ENCODE peak calls at places on chromosomes 16 and 17, in four cellular contexts. F is H1, E is K562, Z is HepG2. Q is an unnamed sample. For H3K4me1, the result is how much of the 10 kb centered on the place peaks cover.

GRCh38 chr16:66382171-66382965 is 15.9 kb downstream of the CDH5 start:
- DNase-seq in F (no peak), E (no peak), Z (no peak), Q (no peak)

GRCh38 chr17:50532452-50533024 is at the start of gene EPN3:
- DNase-seq in F (peak), E (no peak), Z (no peak), Q (peak)

GRCh38 chr17:12983986-12984932 is 33.6 kb downstream of the ELAC2 start:
- DNase-seq in F (no peak), E (no peak), Z (no peak), Q (no peak)

GRCh38 chr17:321386-321941 is 31.1 kb downstream of the RPH3AL start:
- DNase-seq in F (no peak), E (no peak), Z (no peak), Q (no peak)

GRCh38 chr16:84294196-84295142 is at the start of gene WFDC1:
- DNase-seq in F (peak), E (no peak), Z (no peak), Q (peak)

GRCh38 chr16:67013823-67014640 is 14.9 kb upstream of the CBFB start:
- DNase-seq in F (peak), E (peak), Z (peak), Q (peak)

GRCh38 chr17:69417545-69418483 is 3.3 kb downstream of the MAP2K6 start:
- DNase-seq in F (no peak), E (no peak), Z (no peak), Q (no peak)

GRCh38 chr16:57497121-57497520 is 10.8 kb upstream of the DOK4 start:
- DNase-seq in F (no peak), E (no peak), Z (no peak), Q (no peak)

GRCh38 chr17:43545383-43545632 is 832 bp downstream of the ETV4 start:
- DNase-seq in F (peak), E (no peak), Z (no peak), Q (no peak)

DNA sequence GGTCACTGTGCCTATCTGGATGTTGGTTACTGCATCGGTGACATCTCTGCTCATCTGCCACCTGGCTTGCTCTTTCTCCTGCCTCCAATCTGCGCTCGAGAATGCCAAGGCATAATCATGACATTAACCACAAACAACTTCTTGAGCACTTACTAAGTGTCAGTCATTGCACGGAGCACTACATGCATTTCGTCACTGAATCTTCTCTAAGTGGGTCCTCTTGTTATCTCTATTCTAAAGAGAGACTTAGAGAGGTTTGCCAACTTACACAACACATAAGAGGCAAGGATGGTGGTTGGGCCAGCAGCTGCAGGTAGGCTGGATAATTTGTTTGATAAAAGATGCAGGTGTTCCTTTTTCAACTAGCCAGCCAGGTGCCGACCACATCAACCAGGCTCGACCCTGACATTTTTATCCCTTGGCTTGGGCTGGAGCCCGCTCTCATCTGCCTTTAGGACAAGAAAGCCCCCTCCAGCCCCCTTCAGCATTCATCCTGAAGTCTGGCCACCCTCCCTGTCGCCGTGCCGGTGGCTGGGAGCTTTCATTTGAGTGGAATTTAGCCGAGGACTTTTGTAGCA is 89.4 kb upstream of the NKD1 start:
- DNase-seq in F (no peak), E (no peak), Z (no peak), Q (no peak)
- H2AFZ ChIP-seq in F (no peak), E (no peak), Z (no peak), Q (no peak)

DNA sequence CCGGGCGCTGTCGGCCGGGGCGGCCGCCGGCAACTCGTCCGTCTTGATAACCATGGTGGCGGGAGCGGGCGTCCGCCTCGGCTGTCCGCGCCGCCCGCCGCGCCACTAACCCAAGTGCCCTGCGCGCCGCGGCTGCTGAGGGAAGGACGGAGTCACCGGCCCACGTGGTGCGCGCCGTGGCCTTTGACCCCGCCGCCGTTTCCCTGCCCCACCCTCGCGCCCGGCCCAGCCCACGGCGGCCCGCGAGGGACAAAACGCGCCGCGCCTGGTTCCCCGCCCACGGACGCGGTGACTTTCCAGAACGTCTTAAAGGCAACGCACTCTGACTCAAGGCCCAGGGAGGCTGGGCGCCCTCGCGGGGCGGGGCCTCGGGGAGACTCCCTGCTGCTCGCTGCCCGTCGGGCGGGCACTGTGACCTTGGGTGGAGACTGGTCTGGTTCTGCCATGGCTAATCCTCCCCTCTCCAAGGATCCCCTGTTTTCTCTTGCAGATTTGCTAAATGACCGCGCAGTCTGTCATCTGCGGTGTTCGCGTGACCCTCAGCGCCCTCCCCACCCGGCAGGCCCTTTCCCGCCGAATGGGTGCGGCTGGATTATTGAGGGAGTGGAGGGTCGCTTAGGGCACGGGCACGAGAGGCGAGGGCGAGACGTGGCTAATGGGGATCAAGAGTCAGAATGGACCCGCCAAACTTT is at the start of gene CLUH:
- DNase-seq in F (peak), E (peak), Z (peak), Q (peak)
- H3K4me1 ChIP-seq in F (under half), E (half or more), Z (half or more), Q (under half)

DNA sequence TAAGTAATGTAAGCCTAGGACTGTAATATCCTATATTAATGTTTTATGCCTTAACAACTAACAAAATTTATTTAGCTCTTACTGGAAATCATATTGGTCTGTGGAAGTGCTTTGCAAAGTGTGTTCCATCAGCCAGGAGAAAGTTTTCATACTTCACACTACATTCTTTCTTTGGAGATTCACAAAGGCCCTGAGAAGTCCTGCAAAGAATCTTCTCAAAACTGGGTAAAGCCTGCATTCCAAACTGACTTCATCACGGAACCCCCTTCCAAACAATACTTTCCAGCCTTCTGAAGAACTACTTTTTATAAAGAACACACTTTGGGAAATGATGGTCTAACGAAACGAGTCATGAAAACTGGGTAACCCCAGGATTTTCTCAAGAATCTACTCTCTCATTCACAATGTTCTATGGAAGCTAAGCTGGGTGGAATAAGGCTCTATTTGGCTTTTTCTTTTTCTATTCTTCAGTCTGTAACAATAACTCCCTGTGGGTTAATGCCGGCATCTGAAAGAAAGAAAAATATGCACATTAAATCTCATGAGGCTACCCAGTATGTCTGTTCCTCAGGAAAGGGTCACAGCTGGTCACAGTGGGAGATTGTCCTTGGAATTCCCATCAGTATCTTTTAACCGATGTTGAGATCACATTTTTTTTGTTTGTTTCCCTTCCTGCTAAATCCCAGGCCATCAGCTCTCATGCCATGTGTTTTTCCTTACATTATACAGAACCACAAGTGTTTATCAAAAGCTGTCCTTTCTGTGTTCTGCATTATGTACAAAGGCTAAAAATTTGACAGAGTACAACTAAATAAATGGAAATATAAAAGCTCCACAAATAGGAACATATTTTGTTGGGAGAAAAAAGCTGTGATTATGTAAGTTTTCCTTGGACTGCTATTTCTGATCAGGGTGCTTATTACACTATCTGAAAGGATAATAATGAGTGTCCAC is 12.8 kb upstream of the AKAP1 start:
- DNase-seq in F (no peak), E (no peak), Z (no peak), Q (peak)
- TF ChIP-seq GABPA in F (no peak), E (no peak), Z (no peak), Q (no peak)

GRCh38 chr17:6831662-6832263 is at the start of gene TEKT1:
- DNase-seq in F (peak), E (no peak), Z (peak), Q (peak)
- H2AFZ ChIP-seq in F (no peak), E (no peak), Z (no peak), Q (no peak)

GRCh38 chr16:4092547-4093265 is 23.5 kb downstream of the ADCY9 start:
- DNase-seq in F (no peak), E (no peak), Z (no peak), Q (no peak)
- H3K4me1 ChIP-seq in F (under half), E (under half), Z (under half), Q (under half)

DNA sequence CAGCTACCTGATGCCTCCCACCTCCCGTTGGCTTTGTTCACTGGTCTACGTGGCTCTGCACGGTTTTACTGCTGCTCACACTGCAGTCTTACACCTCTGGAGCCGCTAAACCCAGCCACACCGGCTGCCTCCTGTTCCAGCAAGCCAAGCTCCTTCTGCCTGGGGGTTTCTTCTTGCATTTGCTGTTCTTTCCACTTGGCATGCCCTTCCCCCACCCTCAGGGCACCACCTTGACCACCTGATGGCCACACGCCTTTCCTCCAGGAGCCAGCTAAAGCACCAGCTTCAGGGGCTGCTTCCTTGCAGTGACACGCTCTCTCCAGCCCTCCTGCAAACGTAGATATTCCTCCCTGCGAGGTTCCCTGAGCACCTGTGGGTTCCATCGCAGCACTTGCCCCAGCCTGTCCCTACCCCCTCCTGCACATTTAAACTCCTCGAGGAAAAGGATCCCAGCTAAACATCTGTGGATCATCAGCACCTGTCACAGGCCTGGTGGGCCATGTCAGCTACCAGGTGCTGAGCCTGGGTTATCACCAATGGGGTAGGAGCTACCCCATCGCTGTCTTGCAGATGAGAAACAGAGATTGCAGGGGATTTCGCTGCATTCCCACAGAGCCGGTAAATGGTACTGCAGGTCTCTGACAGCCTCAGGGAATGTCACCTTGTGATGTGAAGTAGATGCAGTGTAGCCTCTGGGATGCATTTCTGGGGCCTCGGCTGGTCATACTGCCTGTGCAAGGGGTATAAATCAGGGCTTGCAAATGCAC is 285.3 kb downstream of the CPPED1 start:
- DNase-seq in F (no peak), E (no peak), Z (no peak), Q (no peak)
- TF ChIP-seq GABPA in F (no peak), E (no peak), Z (no peak), Q (no peak)

DNA sequence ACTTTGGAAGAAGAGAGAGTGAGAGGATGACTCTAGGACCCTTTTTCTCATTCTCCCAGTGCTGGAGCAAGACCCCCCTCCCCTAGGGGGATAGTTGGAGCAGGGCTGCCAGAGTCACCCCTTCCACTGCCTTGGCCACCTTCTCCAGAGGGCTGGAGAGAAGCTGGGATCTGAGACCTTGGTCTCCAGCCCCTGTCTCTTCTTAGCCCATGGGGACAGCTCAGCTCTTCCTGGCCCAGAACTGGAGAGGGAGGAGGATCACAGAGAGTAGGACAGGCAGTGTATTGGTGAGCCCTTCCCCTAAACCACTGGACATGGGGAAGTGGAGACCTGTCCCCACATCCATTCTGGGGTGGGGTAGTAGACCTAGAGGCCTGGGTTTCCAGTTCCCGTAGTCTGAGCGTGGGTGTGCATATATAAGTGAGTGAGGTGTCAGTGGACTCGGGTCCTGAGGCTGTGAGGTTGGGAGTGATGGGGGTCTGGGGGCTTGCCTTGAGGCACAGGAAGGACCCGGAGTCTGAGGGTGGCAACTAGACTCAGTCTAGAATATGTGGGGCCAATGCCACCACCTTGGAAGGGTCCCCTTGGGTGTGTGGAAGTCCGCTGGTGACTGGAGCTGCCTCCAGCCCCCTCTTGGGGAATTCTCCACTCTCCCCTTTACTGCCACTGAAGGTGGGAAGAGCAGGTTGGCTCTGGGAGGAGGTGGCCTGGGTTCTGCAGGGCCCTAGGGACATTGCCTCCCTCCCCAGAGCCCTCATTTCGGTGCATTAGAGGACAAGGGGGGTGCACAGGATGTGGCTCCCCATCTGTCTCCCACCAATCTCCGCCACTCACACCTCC is 20.0 kb downstream of the GJD3 start:
- DNase-seq in F (peak), E (no peak), Z (no peak), Q (no peak)
- H2AFZ ChIP-seq in F (no peak), E (peak), Z (no peak), Q (no peak)

Q was measured in SK-N-SH.